ENCODE peak calls at places on chromosome 1, in six cellular contexts. F is psoas muscle, K is heart right ventricle, U is SHP77, C is ureter, N is Right ventricle myocardium superior. A is an unnamed sample.

GRCh38 chr1:2019571-2020309 is 595 bp downstream of the GABRD start:
- DNase-seq in N (no peak), K (no peak), F (no peak), C (no peak), U (no peak), A (no peak)

GRCh38 chr1:229855999-229856650 is 210.9 kb upstream of the GALNT2 start:
- DNase-seq in N (no peak), U (peak), C (no peak), K (no peak), F (no peak), A (no peak)

GRCh38 chr1:15937146-15937545 is 38.8 kb downstream of the ZBTB17 start:
- DNase-seq in N (no peak), C (no peak), F (no peak), U (no peak), K (no peak), A (no peak)

GRCh38 chr1:171983584-171983983 is 142.3 kb downstream of the DNM3 start:
- DNase-seq in N (no peak), K (no peak), U (no peak), F (no peak), C (no peak), A (no peak)

GRCh38 chr1:155177192-155177917 is 3.7 kb downstream of the TRIM46 start:
- DNase-seq in C (peak), N (no peak), F (no peak), U (no peak), K (no peak), A (peak)

GRCh38 chr1:44090409-44091252 is 28.0 kb upstream of the KLF17 start:
- DNase-seq in U (no peak), K (no peak), C (no peak), N (no peak), F (no peak), A (no peak)

GRCh38 chr1:212514056-212514614 is 81.4 kb downstream of the NENF start:
- DNase-seq in C (peak), F (peak), U (peak), N (peak), K (peak), A (no peak)

GRCh38 chr1:78005755-78006154 is 1.0 kb downstream of the DNAJB4 start:
- DNase-seq in N (no peak), K (peak), U (peak), F (no peak), C (no peak), A (no peak)

GRCh38 chr1:206702803-206703202 is 18.1 kb downstream of the MAPKAPK2 start:
- DNase-seq in K (no peak), C (no peak), F (no peak), N (no peak), U (no peak), A (no peak)

GRCh38 chr1:42765832-42766722 is 751 bp downstream of the P3H1 start:
- DNase-seq in U (peak), N (peak), K (peak), C (no peak), F (no peak), A (no peak)

GRCh38 chr1:207327994-207328393 is 6.5 kb downstream of the CD55 start:
- DNase-seq in K (no peak), N (no peak), F (no peak), U (no peak), C (no peak), A (no peak)

GRCh38 chr1:46020005-46020404 is 112.4 kb downstream of the PIK3R3 start:
- DNase-seq in U (no peak), N (no peak), C (no peak), F (no peak), K (no peak), A (no peak)

GRCh38 chr1:203669739-203670138 is 43.1 kb downstream of the ATP2B4 start:
- DNase-seq in N (no peak), U (no peak), K (no peak), F (no peak), C (no peak), A (no peak)

GRCh38 chr1:222375656-222376055 is 172.2 kb downstream of the HHIPL2 start:
- DNase-seq in K (no peak), F (no peak), U (no peak), N (no peak), C (no peak), A (no peak)

GRCh38 chr1:160206421-160207117 is 1.4 kb downstream of the PEA15 start:
- DNase-seq in U (no peak), F (no peak), C (no peak), K (no peak), N (no peak), A (no peak)

A was measured in coronary artery.